ENCODE peak calls at places on chromosomes 16 and 17, in nine cellular contexts. U, I, P, Q, X, D, K, V and O are unnamed samples.

GRCh38 chr17:66952031-66952524 is 12.4 kb upstream of the CACNG4 start:
- DNase-seq in D (peak; percentile 32), X (peak; percentile 94), Q (no peak), I (no peak), U (peak; percentile 82), K (no peak), V (no peak), P (peak; percentile 87), O (peak; percentile 24)

GRCh38 chr17:74605361-74605760 is 13.3 kb upstream of the CD300LD start:
- DNase-seq in K (no peak), U (peak; percentile 27), P (peak; percentile 44), I (no peak), Q (no peak), X (peak; percentile 50), V (no peak), D (peak; percentile 14), O (peak; percentile 11)

GRCh38 chr16:20181386-20181785 is 107.7 kb upstream of the GPR139 start:
- DNase-seq in K (no peak), U (no peak), Q (no peak), V (no peak), P (no peak), I (no peak), D (no peak), X (no peak), O (peak; percentile 8)

GRCh38 chr17:40331743-40332641 is 23.0 kb downstream of the RARA start:
- DNase-seq in U (no peak), V (no peak), X (peak; percentile 37), Q (no peak), D (no peak), I (no peak), P (peak; percentile 52), K (peak; percentile 59), O (no peak)

GRCh38 chr17:13337864-13338371 is 263.8 kb downstream of the HS3ST3A1 start:
- DNase-seq in D (peak; percentile 38), U (peak; percentile 45), Q (no peak), I (no peak), K (peak; percentile 26), X (peak; percentile 21), P (peak; percentile 43), V (no peak), O (peak; percentile 94)

GRCh38 chr16:46885960-46886763 is 2.0 kb downstream of the GPT2 start:
- DNase-seq in P (no peak), Q (no peak), V (no peak), X (no peak), I (no peak), K (no peak), D (no peak), U (no peak), O (no peak)

GRCh38 chr16:1209081-1209480 is 16.0 kb downstream of the TPSG1 start:
- DNase-seq in V (no peak), Q (no peak), D (no peak), I (no peak), K (no peak), X (no peak), P (no peak), U (no peak), O (no peak)

GRCh38 chr17:78375401-78376079 is 2.9 kb upstream of the PGS1 start:
- DNase-seq in Q (no peak), I (no peak), X (peak; percentile 88), K (no peak), D (peak; percentile 77), P (peak; percentile 86), V (no peak), U (peak; percentile 26), O (no peak)

GRCh38 chr16:60120586-60120985 is 1386.5 kb upstream of the GOT2 start:
- DNase-seq in P (no peak), Q (no peak), V (no peak), X (no peak), K (no peak), D (no peak), I (no peak), U (no peak), O (no peak)

GRCh38 chr17:61202564-61202963 is 197.1 kb upstream of the TBX2 start:
- DNase-seq in U (no peak), X (peak; percentile 72), P (no peak), I (no peak), D (no peak), K (no peak), V (no peak), Q (no peak), O (no peak)

GRCh38 chr17:11140028-11140427 is 101.0 kb upstream of the SHISA6 start:
- DNase-seq in P (no peak), D (no peak), K (no peak), I (no peak), V (no peak), Q (no peak), X (no peak), U (no peak), O (no peak)

GRCh38 chr16:31081428-31082351 is 7.1 kb downstream of the PRSS53 start:
- DNase-seq in X (no peak), P (no peak), D (no peak), K (no peak), Q (no peak), U (no peak), I (no peak), V (no peak), O (no peak)

GRCh38 chr17:39920218-39921210 is 2.1 kb upstream of the GSDMB start:
- DNase-seq in I (no peak), P (no peak), K (peak; percentile 90), U (no peak), Q (peak; percentile 40), V (no peak), D (no peak), X (no peak), O (no peak)

GRCh38 chr17:31467502-31468256 is 76.2 kb downstream of the RAB11FIP4 start:
- DNase-seq in K (no peak), Q (no peak), I (no peak), P (no peak), V (no peak), X (no peak), U (no peak), D (no peak), O (no peak)

GRCh38 chr17:2672026-2672425 is 39.5 kb downstream of the CLUH start:
- DNase-seq in D (no peak), K (no peak), X (no peak), U (no peak), P (no peak), I (no peak), Q (no peak), V (no peak), O (no peak)

GRCh38 chr16:8645141-8645521 is 23.6 kb downstream of the METTL22 start:
- DNase-seq in D (no peak), V (no peak), I (no peak), Q (no peak), K (no peak), X (no peak), P (no peak), U (no peak), O (no peak)

GRCh38 chr16:47204736-47205499 is 61.2 kb upstream of the NETO2 start:
- DNase-seq in U (no peak), V (no peak), I (no peak), P (no peak), Q (no peak), X (no peak), D (no peak), K (no peak), O (no peak)

GRCh38 chr16:10920726-10921427 is 21.4 kb downstream of the DEXI start:
- DNase-seq in P (no peak), X (no peak), I (no peak), U (no peak), Q (no peak), K (no peak), D (no peak), V (no peak), O (peak; percentile 25)

GRCh38 chr16:78100162-78100467 is 661 bp downstream of the WWOX start:
- DNase-seq in D (no peak), X (no peak), U (no peak), I (no peak), K (no peak), Q (no peak), P (no peak), V (no peak), O (no peak)